ENCODE peak calls at places on chromosomes 2 and 18, in six cellular contexts. S, X, D, H, Z and O are unnamed samples.

GRCh38 chr2:63737085-63737701 is 104.5 kb upstream of the UGP2 start:
- DNase-seq in S (no peak), X (no peak), D (peak; percentile 27), H (no peak), Z (no peak), O (no peak)

GRCh38 chr2:222594679-222595078 is 61.2 kb downstream of the FARSB start:
- DNase-seq in S (no peak), X (no peak), D (peak; percentile 71), H (no peak), Z (no peak), O (no peak)

GRCh38 chr18:9653390-9653789 is 39.0 kb upstream of the PPP4R1 start:
- DNase-seq in S (no peak), X (peak; percentile 16), D (peak; percentile 65), H (no peak), Z (no peak), O (peak; percentile 46)

GRCh38 chr18:51490860-51491259 is 293.4 kb upstream of the MEX3C start:
- DNase-seq in S (no peak), X (no peak), D (no peak), H (no peak), Z (no peak), O (no peak)

GRCh38 chr18:79574938-79575525 is 104.6 kb upstream of the CTDP1 start:
- DNase-seq in S (peak; percentile 76), X (no peak), D (no peak), H (no peak), Z (no peak), O (no peak)

GRCh38 chr2:124585277-124585676 is 560.2 kb downstream of the CNTNAP5 start:
- DNase-seq in S (no peak), X (no peak), D (no peak), H (no peak), Z (no peak), O (no peak)

GRCh38 chr2:53545159-53546055 is 222.2 kb upstream of the CHAC2 start:
- DNase-seq in S (no peak), X (no peak), D (no peak), H (no peak), Z (no peak), O (no peak)

GRCh38 chr2:230869691-230870543 is 5.2 kb downstream of the ITM2C start:
- DNase-seq in S (no peak), X (no peak), D (no peak), H (no peak), Z (no peak), O (no peak)

GRCh38 chr2:101827246-101827645 is 129.7 kb downstream of the MAP4K4 start:
- DNase-seq in S (no peak), X (no peak), D (peak; percentile 96), H (no peak), Z (no peak), O (no peak)

GRCh38 chr2:106165556-106165955 is 28.5 kb downstream of the UXS1 start:
- DNase-seq in S (no peak), X (no peak), D (no peak), H (no peak), Z (no peak), O (no peak)

GRCh38 chr2:236818281-236819045 is 248.8 kb downstream of the ACKR3 start:
- DNase-seq in S (no peak), X (no peak), D (no peak), H (no peak), Z (no peak), O (no peak)

GRCh38 chr2:215107229-215108056 is 31.0 kb downstream of the ABCA12 start:
- DNase-seq in S (no peak), X (no peak), D (no peak), H (no peak), Z (no peak), O (no peak)

GRCh38 chr2:120445431-120446143 is 99.7 kb downstream of the INHBB start:
- DNase-seq in S (no peak), X (no peak), D (peak; percentile 55), H (no peak), Z (no peak), O (no peak)

GRCh38 chr2:167187910-167188595 is 299.8 kb downstream of the XIRP2 start:
- DNase-seq in S (no peak), X (no peak), D (no peak), H (no peak), Z (no peak), O (no peak)

GRCh38 chr2:10410001-10410671 is 38.0 kb downstream of the ODC1 start:
- DNase-seq in S (no peak), X (no peak), D (no peak), H (no peak), Z (peak; percentile 75), O (no peak)

GRCh38 chr2:196718796-196719564 is 79.5 kb downstream of the CCDC150 start:
- DNase-seq in S (no peak), X (no peak), D (peak; percentile 71), H (peak; percentile 51), Z (peak; percentile 95), O (peak; percentile 1)

GRCh38 chr2:99938250-99938649 is 204.1 kb downstream of the AFF3 start:
- DNase-seq in S (no peak), X (no peak), D (no peak), H (no peak), Z (no peak), O (no peak)

GRCh38 chr18:57030417-57030816 is 116.5 kb upstream of the BOD1L2 start:
- DNase-seq in S (no peak), X (no peak), D (no peak), H (no peak), Z (no peak), O (no peak)

GRCh38 chr2:85242321-85242720 is 85.5 kb downstream of the TGOLN2 start:
- DNase-seq in S (no peak), X (no peak), D (no peak), H (no peak), Z (no peak), O (no peak)